ENCODE peak calls at places on chromosomes 6 and 20, in five cellular contexts. A is H1, T is fibroblast of lung, J is astrocyte, S is GM12878. E is an unnamed sample. For H3K27me3, the result is how much of the 10 kb centered on the place peaks cover.

GRCh38 chr20:20207291-20207690 is 155.0 kb downstream of the CFAP61 start:
- DNase-seq in S (no peak), T (no peak), J (no peak), A (no peak), E (peak)

GRCh38 chr20:20736303-20736702 is 23.9 kb upstream of the RALGAPA2 start:
- DNase-seq in S (no peak), T (no peak), J (no peak), A (no peak), E (no peak)

GRCh38 chr6:5936611-5937010 is 70.1 kb downstream of the NRN1 start:
- DNase-seq in S (no peak), T (peak), J (peak), A (no peak), E (no peak)

GRCh38 chr6:135257641-135258405 is 76.7 kb downstream of the MYB start:
- DNase-seq in A (no peak), S (no peak), J (no peak), T (no peak), E (no peak)

GRCh38 chr6:88529726-88530125 is 363.6 kb upstream of the CNR1 start:
- DNase-seq in A (no peak), S (no peak), T (no peak), J (no peak), E (no peak)

GRCh38 chr6:9332241-9332640 is 896.9 kb upstream of the SLC35B3 start:
- DNase-seq in A (no peak), T (no peak), S (no peak), J (no peak), E (peak)

GRCh38 chr6:4892785-4893485 is 110.9 kb downstream of the RPP40 start:
- DNase-seq in S (no peak), J (no peak), T (no peak), A (no peak), E (no peak)

GRCh38 chr6:152121910-152122309 is 314.4 kb downstream of the ESR1 start:
- DNase-seq in T (no peak), S (no peak), J (no peak), A (no peak), E (no peak)

GRCh38 chr6:5205877-5206840 is 54.6 kb downstream of the LYRM4 start:
- DNase-seq in J (peak), T (peak), A (no peak), S (no peak), E (no peak)

GRCh38 chr6:98384334-98384733 is 450.0 kb upstream of the POU3F2 start:
- DNase-seq in T (no peak), A (no peak), J (no peak), S (no peak), E (no peak)

GRCh38 chr6:109010703-109011102 is 83.9 kb downstream of the SESN1 start:
- DNase-seq in A (no peak), J (no peak), S (no peak), T (no peak), E (no peak)

GRCh38 chr6:140744648-140745320 is 1370.3 kb upstream of the CITED2 start:
- DNase-seq in A (no peak), T (peak), S (no peak), J (peak), E (no peak)

GRCh38 chr6:150301871-150302800 is 66.7 kb upstream of the IYD start:
- DNase-seq in S (no peak), T (peak), A (no peak), J (peak), E (no peak)

DNA sequence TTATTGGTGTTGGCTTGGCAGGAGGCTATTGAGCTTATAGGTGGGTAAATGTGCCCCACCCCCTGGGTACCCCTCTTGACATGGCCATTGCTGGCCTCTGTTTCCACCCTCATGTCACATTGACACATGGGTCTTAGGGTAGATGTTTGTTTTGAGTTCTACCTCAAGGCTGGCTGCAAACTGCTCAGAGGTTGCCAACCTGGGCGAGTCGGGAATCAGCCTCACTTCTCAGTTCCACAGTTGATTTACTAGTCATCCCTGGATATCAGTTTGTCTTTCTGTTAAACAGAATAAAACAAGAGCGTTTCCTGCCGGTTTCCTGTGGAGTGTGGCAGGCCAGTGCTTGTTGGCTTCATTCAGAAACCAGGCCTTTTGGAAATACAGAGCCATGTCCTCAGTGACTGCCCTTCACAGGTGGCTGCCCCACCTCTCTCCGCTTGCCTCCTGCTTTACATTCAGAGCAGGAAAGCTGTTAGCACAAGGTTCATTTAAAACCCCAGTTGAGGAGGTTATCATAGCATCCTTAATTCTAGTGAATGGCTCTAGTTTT is 105.6 kb downstream of the TCP11 start:
- DNase-seq in T (no peak), J (no peak), S (no peak), A (no peak), E (no peak)
- TF ChIP-seq EZH2 in T (no peak), J (no peak), S (no peak), A (no peak), E (no peak)

DNA sequence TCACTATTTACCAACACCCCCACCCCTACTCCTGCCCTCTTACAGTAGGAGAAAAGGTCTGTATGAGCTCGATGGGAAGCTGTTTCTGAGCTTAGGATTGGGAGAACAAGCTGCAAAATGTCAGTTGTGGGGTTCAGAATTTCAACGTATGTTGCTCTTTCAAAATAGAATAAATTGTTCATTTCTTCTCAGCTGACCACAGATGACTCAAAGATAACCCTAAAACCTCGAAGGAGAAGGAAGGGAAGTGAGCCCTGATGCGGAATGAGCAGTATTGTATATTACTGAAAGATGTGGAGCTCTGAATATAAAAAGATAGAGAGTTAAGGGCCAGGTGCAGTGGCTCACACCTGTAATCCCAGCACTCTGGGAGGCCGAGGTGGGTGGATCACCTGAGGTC is 35.9 kb upstream of the MYLIP start:
- DNase-seq in A (no peak), J (no peak), S (no peak), T (no peak), E (no peak)
- H3K27me3 ChIP-seq in A (under half), J (under half), S (under half), T (under half), E (under half)

GRCh38 chr6:31834704-31835375 is 7.3 kb downstream of the HSPA1B start:
- DNase-seq in J (no peak), A (no peak), S (no peak), T (no peak), E (peak)

GRCh38 chr6:31829633-31830492 is 2.3 kb downstream of the HSPA1B start:
- DNase-seq in J (no peak), S (no peak), T (no peak), A (no peak), E (peak)

GRCh38 chr6:31827286-31828079 is at the start of gene HSPA1B:
- DNase-seq in J (peak), S (peak), T (peak), A (peak), E (peak)

GRCh38 chr6:31834367-31834703 is 6.8 kb downstream of the HSPA1B start:
- DNase-seq in J (peak), A (no peak), T (peak), S (peak), E (peak)

GRCh38 chr6:31831350-31832215 is 4.0 kb downstream of the HSPA1B start:
- DNase-seq in J (no peak), S (no peak), T (no peak), A (no peak), E (no peak)
- H3K9ac ChIP-seq in J (no peak), S (peak), T (no peak), A (no peak), E (no peak)

GRCh38 chr6:99618649-99619408 is 12.2 kb downstream of the PRDM13 start:
- DNase-seq in T (no peak), S (no peak), A (no peak), J (no peak), E (peak)
- TF ChIP-seq EZH2 in T (peak), S (no peak), A (peak), J (peak), E (peak)

GRCh38 chr6:47357827-47358226 is 48.1 kb upstream of the TNFRSF21 start:
- DNase-seq in S (peak), A (no peak), J (no peak), T (no peak), E (no peak)

GRCh38 chr6:47363736-47364135 is 54.0 kb upstream of the TNFRSF21 start:
- DNase-seq in S (no peak), A (no peak), T (no peak), J (no peak), E (no peak)

GRCh38 chr6:47358440-47359225 is 48.9 kb upstream of the TNFRSF21 start:
- DNase-seq in A (no peak), T (no peak), S (peak), J (no peak), E (no peak)

GRCh38 chr6:47362857-47363461 is 53.3 kb upstream of the TNFRSF21 start:
- DNase-seq in S (no peak), A (no peak), J (no peak), T (no peak), E (no peak)

GRCh38 chr6:47360388-47360787 is 50.7 kb upstream of the TNFRSF21 start:
- DNase-seq in A (no peak), J (no peak), S (peak), T (no peak), E (no peak)
- H3K27me3 ChIP-seq in A (under half), J (under half), S (under half), T (under half), E (under half)

GRCh38 chr6:168739381-168739780 is 298.4 kb downstream of the SMOC2 start:
- DNase-seq in A (no peak), S (no peak), T (no peak), J (no peak), E (no peak)
- H3K9ac ChIP-seq in A (no peak), S (no peak), T (no peak), J (no peak), E (no peak)

DNA sequence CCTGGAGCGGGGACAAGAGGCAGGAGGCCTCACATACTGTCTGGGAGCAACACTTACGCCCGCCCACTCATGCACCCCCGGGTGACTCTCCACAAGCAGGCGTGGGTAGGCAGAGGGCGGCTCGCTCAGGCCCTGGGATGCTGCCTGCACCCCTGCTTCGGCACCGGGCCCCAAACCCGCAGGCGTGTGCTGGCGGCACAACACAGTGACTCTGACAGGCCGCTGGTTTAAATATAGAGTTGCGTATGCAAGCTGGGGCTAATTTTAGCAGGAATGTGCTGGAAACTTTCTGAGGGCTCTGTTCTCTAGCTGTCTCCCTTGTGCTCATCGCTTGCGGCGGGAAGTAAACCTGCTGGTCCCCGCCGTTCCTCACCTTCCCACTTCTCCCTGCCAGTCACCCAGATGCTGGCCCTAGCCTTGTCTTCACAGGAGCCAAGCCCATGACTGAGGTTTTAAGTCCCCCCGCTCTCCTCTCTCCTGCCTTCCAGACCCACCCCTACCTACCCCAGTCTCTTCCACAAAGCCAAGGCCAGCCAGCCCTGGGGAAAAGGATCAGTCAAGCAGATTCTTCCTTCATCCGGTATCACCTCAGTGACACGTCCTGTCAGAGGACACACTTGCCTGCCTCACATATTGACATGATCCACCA is 94.5 kb upstream of the FOXP4 start:
- DNase-seq in S (no peak), J (no peak), A (no peak), T (no peak), E (no peak)
- TF ChIP-seq EZH2 in S (no peak), J (no peak), A (no peak), T (no peak), E (no peak)

GRCh38 chr20:17023811-17024210 is 203.0 kb upstream of the PCSK2 start:
- DNase-seq in J (peak), A (peak), S (no peak), T (peak), E (peak)
- H3K27me3 ChIP-seq in J (under half), A (under half), S (under half), T (under half), E (under half)

E was measured in neural progenitor cell.